ENCODE peak calls at places on chromosomes 3 and 15, in six cellular contexts. One of them, this sample, is unnamed.

GRCh38 chr3:115280531-115280930 is 133.4 kb upstream of the ZBTB20 start:
- DNase-seq in MM.1S: no peak
- DNase-seq in PC-3: no peak
- DNase-seq in GM23248: peak; percentile 33
- DNase-seq in GM23338: no peak
- DNase-seq in SK-N-SH: no peak
- DNase-seq in this sample: no peak

GRCh38 chr15:59268199-59268979 is 61.7 kb downstream of the LDHAL6B start:
- DNase-seq in GM23338: no peak
- DNase-seq in MM.1S: no peak
- DNase-seq in PC-3: peak; percentile 63
- DNase-seq in SK-N-SH: no peak
- DNase-seq in GM23248: peak; percentile 76
- DNase-seq in this sample: no peak

GRCh38 chr3:158106773-158107461 is 697 bp upstream of the SHOX2 start:
- DNase-seq in MM.1S: peak; percentile 39
- DNase-seq in GM23248: peak; percentile 52
- DNase-seq in PC-3: no peak
- DNase-seq in GM23338: peak; percentile 78
- DNase-seq in SK-N-SH: peak; percentile 63
- DNase-seq in this sample: peak; percentile 66

GRCh38 chr15:95278532-95279265 is 1047.3 kb downstream of the MCTP2 start:
- DNase-seq in GM23248: no peak
- DNase-seq in PC-3: no peak
- DNase-seq in SK-N-SH: no peak
- DNase-seq in MM.1S: no peak
- DNase-seq in GM23338: no peak
- DNase-seq in this sample: no peak

GRCh38 chr3:36804295-36805055 is 40.1 kb upstream of the DCLK3 start:
- DNase-seq in PC-3: no peak
- DNase-seq in GM23248: no peak
- DNase-seq in SK-N-SH: no peak
- DNase-seq in GM23338: peak; percentile 39
- DNase-seq in MM.1S: no peak
- DNase-seq in this sample: peak; percentile 50

GRCh38 chr15:75031773-75032302 is 8.4 kb downstream of the PPCDC start:
- DNase-seq in GM23248: no peak
- DNase-seq in SK-N-SH: no peak
- DNase-seq in MM.1S: no peak
- DNase-seq in GM23338: peak; percentile 21
- DNase-seq in PC-3: no peak
- DNase-seq in this sample: no peak

GRCh38 chr15:75366163-75366562 is 2.2 kb downstream of the MAN2C1 start:
- DNase-seq in PC-3: no peak
- DNase-seq in SK-N-SH: no peak
- DNase-seq in MM.1S: no peak
- DNase-seq in GM23338: no peak
- DNase-seq in GM23248: no peak
- DNase-seq in this sample: no peak

GRCh38 chr3:101816215-101817149 is 32.8 kb upstream of the NFKBIZ start:
- DNase-seq in MM.1S: no peak
- DNase-seq in GM23248: peak; percentile 46
- DNase-seq in GM23338: no peak
- DNase-seq in PC-3: peak; percentile 76
- DNase-seq in SK-N-SH: no peak
- DNase-seq in this sample: no peak

GRCh38 chr3:184752361-184752760 is 40.5 kb upstream of the MAGEF1 start:
- DNase-seq in MM.1S: no peak
- DNase-seq in PC-3: no peak
- DNase-seq in SK-N-SH: no peak
- DNase-seq in GM23248: no peak
- DNase-seq in GM23338: no peak
- DNase-seq in this sample: no peak

GRCh38 chr15:52440414-52440813 is 88.3 kb downstream of the MYO5A start:
- DNase-seq in GM23248: peak; percentile 29
- DNase-seq in SK-N-SH: no peak
- DNase-seq in PC-3: peak; percentile 68
- DNase-seq in GM23338: no peak
- DNase-seq in MM.1S: no peak
- DNase-seq in this sample: no peak

GRCh38 chr3:149553781-149554451 is 79.4 kb downstream of the TM4SF4 start:
- DNase-seq in SK-N-SH: peak; percentile 37
- DNase-seq in GM23338: no peak
- DNase-seq in GM23248: peak; percentile 91
- DNase-seq in PC-3: no peak
- DNase-seq in MM.1S: no peak
- DNase-seq in this sample: no peak

GRCh38 chr3:126461450-126462070 is 14.1 kb downstream of the ZXDC start:
- DNase-seq in GM23338: no peak
- DNase-seq in GM23248: no peak
- DNase-seq in MM.1S: no peak
- DNase-seq in SK-N-SH: no peak
- DNase-seq in PC-3: no peak
- DNase-seq in this sample: no peak

GRCh38 chr3:67529337-67529736 is 125.1 kb downstream of the SUCLG2 start:
- DNase-seq in GM23338: no peak
- DNase-seq in PC-3: no peak
- DNase-seq in GM23248: no peak
- DNase-seq in MM.1S: no peak
- DNase-seq in SK-N-SH: no peak
- DNase-seq in this sample: no peak

GRCh38 chr3:121529308-121529707 is 16.5 kb downstream of the POLQ start:
- DNase-seq in SK-N-SH: peak; percentile 25
- DNase-seq in PC-3: peak; percentile 23
- DNase-seq in GM23248: peak; percentile 49
- DNase-seq in GM23338: no peak
- DNase-seq in MM.1S: no peak
- DNase-seq in this sample: no peak

GRCh38 chr3:131216801-131217200 is 164.8 kb upstream of the NUDT16 start:
- DNase-seq in MM.1S: no peak
- DNase-seq in GM23248: peak; percentile 85
- DNase-seq in GM23338: peak; percentile 21
- DNase-seq in SK-N-SH: no peak
- DNase-seq in PC-3: peak; percentile 80
- DNase-seq in this sample: peak; percentile 6

DNA sequence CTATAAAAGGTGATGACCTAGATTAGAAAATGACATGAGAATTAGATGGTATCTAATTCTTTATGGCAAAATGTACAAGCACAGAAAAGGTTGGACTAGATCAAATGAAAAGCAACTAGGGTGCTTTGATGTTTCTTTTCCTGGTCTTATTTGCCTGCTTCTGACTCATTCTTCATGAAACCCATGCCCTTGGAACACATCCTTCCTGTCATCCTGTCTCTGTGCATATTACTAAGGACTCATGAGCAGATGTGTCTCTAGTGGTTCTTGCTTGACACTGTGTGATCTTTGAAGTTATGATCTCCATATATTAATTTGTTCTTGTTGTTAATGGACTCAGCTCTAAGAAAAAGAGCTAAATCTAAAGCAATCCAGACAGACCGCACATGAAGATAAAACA is 314.0 kb downstream of the ERC2 start:
- DNase-seq in GM23248: peak; percentile 33
- DNase-seq in PC-3: peak; percentile 30
- DNase-seq in GM23338: no peak
- DNase-seq in SK-N-SH: no peak
- DNase-seq in MM.1S: no peak
- DNase-seq in this sample: no peak
- TF ChIP-seq EZH2phosphoT487 in GM23248: no peak
- TF ChIP-seq EZH2phosphoT487 in PC-3: no peak
- TF ChIP-seq EZH2phosphoT487 in GM23338: no peak
- TF ChIP-seq EZH2phosphoT487 in SK-N-SH: no peak
- TF ChIP-seq EZH2phosphoT487 in MM.1S: no peak
- TF ChIP-seq EZH2phosphoT487 in this sample: no peak

DNA sequence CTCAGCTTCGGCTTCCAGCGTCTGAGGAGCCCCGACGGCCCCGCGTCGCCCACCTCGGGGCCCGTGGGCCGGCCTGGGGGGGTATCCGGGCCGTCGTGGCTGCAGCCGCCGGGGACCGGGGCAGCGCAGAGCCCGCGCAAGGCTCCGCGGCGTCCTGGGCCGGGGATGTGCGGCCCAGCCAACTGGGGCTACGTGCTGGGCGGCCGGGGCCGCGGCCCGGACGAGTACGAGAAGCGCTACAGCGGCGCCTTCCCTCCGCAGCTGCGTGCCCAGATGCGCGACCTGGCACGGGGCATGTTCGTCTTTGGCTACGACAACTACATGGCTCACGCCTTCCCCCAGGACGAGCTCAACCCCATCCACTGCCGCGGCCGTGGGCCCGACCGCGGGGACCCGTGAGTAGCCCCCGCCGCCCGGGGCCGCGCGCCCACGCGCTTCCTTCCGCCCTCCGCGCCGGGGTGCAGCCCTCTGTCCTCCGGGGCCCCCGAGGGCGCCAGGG is 462 bp downstream of the EDEM1 start:
- DNase-seq in PC-3: peak; percentile 39
- DNase-seq in MM.1S: peak; percentile 25
- DNase-seq in GM23248: peak; percentile 76
- DNase-seq in SK-N-SH: peak; percentile 76
- DNase-seq in GM23338: peak; percentile 62
- DNase-seq in this sample: peak; percentile 73
- H3F3A ChIP-seq in PC-3: no peaks in the 10 kb centered on the region
- H3F3A ChIP-seq in MM.1S: peaks cover 77% of the 10 kb centered on the region
- H3F3A ChIP-seq in GM23248: peaks cover 16% of the 10 kb centered on the region
- H3F3A ChIP-seq in SK-N-SH: peaks cover 13% of the 10 kb centered on the region
- H3F3A ChIP-seq in GM23338: no peaks in the 10 kb centered on the region
- H3F3A ChIP-seq in this sample: peaks cover 6% of the 10 kb centered on the region

GRCh38 chr3:56815571-56815970 is 13.8 kb upstream of the ARHGEF3 start:
- DNase-seq in PC-3: no peak
- DNase-seq in GM23338: no peak
- DNase-seq in MM.1S: no peak
- DNase-seq in GM23248: no peak
- DNase-seq in SK-N-SH: no peak
- DNase-seq in this sample: no peak

GRCh38 chr3:56819016-56819809 is 17.5 kb upstream of the ARHGEF3 start:
- DNase-seq in PC-3: peak; percentile 59
- DNase-seq in GM23338: no peak
- DNase-seq in SK-N-SH: no peak
- DNase-seq in GM23248: peak; percentile 15
- DNase-seq in MM.1S: no peak
- DNase-seq in this sample: no peak

GRCh38 chr3:56816061-56816460 is 14.3 kb upstream of the ARHGEF3 start:
- DNase-seq in PC-3: no peak
- DNase-seq in GM23338: no peak
- DNase-seq in GM23248: no peak
- DNase-seq in SK-N-SH: no peak
- DNase-seq in MM.1S: no peak
- DNase-seq in this sample: no peak

GRCh38 chr3:56817646-56818045 is 15.9 kb upstream of the ARHGEF3 start:
- DNase-seq in PC-3: no peak
- DNase-seq in MM.1S: no peak
- DNase-seq in SK-N-SH: no peak
- DNase-seq in GM23248: no peak
- DNase-seq in GM23338: no peak
- DNase-seq in this sample: no peak

DNA sequence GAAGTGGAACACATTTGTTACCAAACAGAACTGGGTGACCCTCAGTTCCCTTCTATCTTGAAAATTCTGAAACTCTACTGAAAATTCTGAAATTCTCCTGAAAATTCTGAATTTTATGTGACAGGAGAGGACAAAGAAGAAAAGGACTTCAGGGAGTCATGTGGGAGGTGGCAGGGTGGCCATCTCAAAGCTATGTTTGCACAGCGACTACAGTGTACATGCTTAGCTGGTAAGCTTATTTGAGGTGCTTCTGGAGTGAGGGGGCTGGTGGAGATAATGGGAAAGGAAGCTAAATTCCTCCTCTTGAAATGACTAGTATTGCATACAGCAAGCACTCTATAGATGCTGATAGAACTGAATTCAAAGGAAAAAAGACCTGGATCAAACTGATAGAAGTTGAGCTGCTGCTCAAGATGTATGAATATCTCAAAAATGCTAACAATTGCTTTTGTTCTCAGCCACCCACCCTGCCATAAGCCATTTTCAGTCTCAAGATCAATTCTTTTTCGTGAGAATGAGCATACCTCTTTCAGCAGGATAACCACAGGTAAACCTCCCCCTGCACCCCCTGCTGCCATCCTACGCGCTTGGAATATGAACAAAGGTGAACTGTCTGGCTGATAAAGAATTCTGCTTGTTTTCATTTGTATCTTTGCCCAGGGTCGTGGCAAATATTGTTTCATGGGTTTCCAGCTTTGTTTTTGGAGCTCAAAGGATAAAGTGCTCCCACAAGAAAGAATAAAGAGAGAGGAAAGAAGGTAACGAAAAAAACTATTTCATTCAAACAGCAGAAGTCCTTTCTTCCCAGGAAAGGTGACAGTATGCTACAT is 16.6 kb upstream of the ARHGEF3 start:
- DNase-seq in GM23338: no peak
- DNase-seq in SK-N-SH: no peak
- DNase-seq in MM.1S: no peak
- DNase-seq in GM23248: no peak
- DNase-seq in PC-3: no peak
- DNase-seq in this sample: no peak
- TF ChIP-seq EZH2phosphoT487 in GM23338: no peak
- TF ChIP-seq EZH2phosphoT487 in SK-N-SH: no peak
- TF ChIP-seq EZH2phosphoT487 in MM.1S: no peak
- TF ChIP-seq EZH2phosphoT487 in GM23248: no peak
- TF ChIP-seq EZH2phosphoT487 in PC-3: no peak
- TF ChIP-seq EZH2phosphoT487 in this sample: no peak

GRCh38 chr3:32186097-32186496 is 52.4 kb upstream of the CMTM8 start:
- DNase-seq in PC-3: no peak
- DNase-seq in GM23248: no peak
- DNase-seq in GM23338: peak; percentile 58
- DNase-seq in MM.1S: no peak
- DNase-seq in SK-N-SH: no peak
- DNase-seq in this sample: peak; percentile 43
- H3F3A ChIP-seq in PC-3: no peaks in the 10 kb centered on the region
- H3F3A ChIP-seq in GM23248: no peaks in the 10 kb centered on the region
- H3F3A ChIP-seq in GM23338: no peaks in the 10 kb centered on the region
- H3F3A ChIP-seq in MM.1S: no peaks in the 10 kb centered on the region
- H3F3A ChIP-seq in SK-N-SH: no peaks in the 10 kb centered on the region
- H3F3A ChIP-seq in this sample: no peaks in the 10 kb centered on the region

GRCh38 chr3:134755821-134756220 is 39.2 kb upstream of the EPHB1 start:
- DNase-seq in GM23248: no peak
- DNase-seq in SK-N-SH: no peak
- DNase-seq in MM.1S: no peak
- DNase-seq in GM23338: no peak
- DNase-seq in PC-3: no peak
- DNase-seq in this sample: no peak
- TF ChIP-seq EZH2phosphoT487 in GM23248: no peak
- TF ChIP-seq EZH2phosphoT487 in SK-N-SH: no peak
- TF ChIP-seq EZH2phosphoT487 in MM.1S: no peak
- TF ChIP-seq EZH2phosphoT487 in GM23338: no peak
- TF ChIP-seq EZH2phosphoT487 in PC-3: no peak
- TF ChIP-seq EZH2phosphoT487 in this sample: no peak

GRCh38 chr15:31221936-31222515 is 104.6 kb upstream of the KLF13 start:
- DNase-seq in GM23248: no peak
- DNase-seq in SK-N-SH: no peak
- DNase-seq in PC-3: no peak
- DNase-seq in GM23338: peak; percentile 39
- DNase-seq in MM.1S: no peak
- DNase-seq in this sample: no peak

GRCh38 chr15:31223478-31224350 is 102.9 kb upstream of the KLF13 start:
- DNase-seq in SK-N-SH: no peak
- DNase-seq in PC-3: no peak
- DNase-seq in GM23248: no peak
- DNase-seq in GM23338: peak; percentile 16
- DNase-seq in MM.1S: no peak
- DNase-seq in this sample: no peak

GRCh38 chr15:31225356-31225955 is 101.2 kb upstream of the KLF13 start:
- DNase-seq in PC-3: no peak
- DNase-seq in SK-N-SH: no peak
- DNase-seq in MM.1S: no peak
- DNase-seq in GM23248: no peak
- DNase-seq in GM23338: no peak
- DNase-seq in this sample: no peak

GRCh38 chr15:31226011-31226410 is 100.6 kb upstream of the KLF13 start:
- DNase-seq in MM.1S: no peak
- DNase-seq in PC-3: no peak
- DNase-seq in SK-N-SH: no peak
- DNase-seq in GM23338: no peak
- DNase-seq in GM23248: no peak
- DNase-seq in this sample: no peak

GRCh38 chr15:31222769-31223345 is 103.8 kb upstream of the KLF13 start:
- DNase-seq in GM23338: no peak
- DNase-seq in MM.1S: no peak
- DNase-seq in SK-N-SH: no peak
- DNase-seq in PC-3: no peak
- DNase-seq in GM23248: no peak
- DNase-seq in this sample: no peak
- H3F3A ChIP-seq in GM23338: no peaks in the 10 kb centered on the region
- H3F3A ChIP-seq in MM.1S: peaks cover 24% of the 10 kb centered on the region
- H3F3A ChIP-seq in SK-N-SH: no peaks in the 10 kb centered on the region
- H3F3A ChIP-seq in PC-3: no peaks in the 10 kb centered on the region
- H3F3A ChIP-seq in GM23248: no peaks in the 10 kb centered on the region
- H3F3A ChIP-seq in this sample: no peaks in the 10 kb centered on the region

This sample was measured in neural progenitor cell.